ENCODE peak calls at places on chromosomes 11 and 22, in six cellular contexts. V, N, E, Y, B and G are unnamed samples.

GRCh38 chr11:116689413-116690127 is 83.2 kb downstream of the BUD13 start:
- DNase-seq in V (no peak), N (no peak), E (no peak), Y (no peak), B (no peak), G (no peak)

GRCh38 chr11:76266269-76266668 is 60.0 kb upstream of the WNT11 start:
- DNase-seq in V (no peak), N (peak), E (no peak), Y (no peak), B (no peak), G (peak)

GRCh38 chr22:26671317-26672059 is 14.1 kb downstream of the MIAT start:
- DNase-seq in V (no peak), N (no peak), E (no peak), Y (no peak), B (peak), G (no peak)

GRCh38 chr11:130369141-130369691 is 54.5 kb upstream of the ZBTB44 start:
- DNase-seq in V (no peak), N (no peak), E (no peak), Y (no peak), B (no peak), G (no peak)

GRCh38 chr11:117618956-117619355 is 178.1 kb downstream of the DSCAML1 start:
- DNase-seq in V (no peak), N (no peak), E (no peak), Y (no peak), B (no peak), G (no peak)

GRCh38 chr11:61150656-61151544 is 10.3 kb downstream of the VPS37C start:
- DNase-seq in V (no peak), N (no peak), E (no peak), Y (no peak), B (no peak), G (no peak)

GRCh38 chr11:111379500-111380136 is 543 bp upstream of the POU2AF1 start:
- DNase-seq in V (no peak), N (no peak), E (no peak), Y (no peak), B (no peak), G (no peak)

GRCh38 chr22:37923927-37924326 is 17.8 kb downstream of the MICALL1 start:
- DNase-seq in V (no peak), N (no peak), E (no peak), Y (no peak), B (no peak), G (no peak)

GRCh38 chr11:34266090-34266912 is 91.5 kb downstream of the ABTB2 start:
- DNase-seq in V (no peak), N (no peak), E (no peak), Y (no peak), B (no peak), G (peak)

DNA sequence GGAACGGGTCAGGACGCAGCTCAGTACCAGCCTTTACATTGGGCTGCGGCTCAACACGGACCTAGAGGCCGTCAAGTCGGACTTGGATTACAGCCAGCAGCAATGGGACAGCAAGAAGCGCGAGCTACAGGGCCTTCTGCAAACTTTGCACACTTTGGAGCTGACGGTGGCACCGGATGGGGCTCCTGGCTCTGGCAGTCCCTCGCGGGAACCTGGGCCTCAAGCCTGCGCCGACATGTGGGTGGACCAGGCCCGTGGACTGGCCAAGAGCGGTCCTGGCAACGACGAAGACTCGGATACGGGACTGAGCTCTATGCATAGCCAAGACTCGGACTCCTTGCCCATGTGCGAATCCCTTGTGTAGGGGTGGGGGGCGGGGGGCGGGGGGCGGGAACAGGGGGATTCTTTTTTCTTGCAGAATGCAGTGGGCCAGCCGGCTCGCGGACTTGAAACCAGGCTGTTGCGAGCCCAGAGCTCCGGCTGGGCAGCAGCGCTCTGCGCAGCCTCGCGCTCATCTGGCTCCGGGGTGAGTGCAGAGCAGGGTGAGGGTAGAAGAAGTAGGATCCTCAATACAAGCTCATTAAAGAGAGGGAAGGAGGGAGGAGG is 1.7 kb downstream of the RASSF10 start:
- DNase-seq in V (peak), N (no peak), E (no peak), Y (no peak), B (no peak), G (no peak)
- TF ChIP-seq MYC in V (no peak), N (no peak), E (no peak), Y (no peak), B (no peak), G (no peak)

DNA sequence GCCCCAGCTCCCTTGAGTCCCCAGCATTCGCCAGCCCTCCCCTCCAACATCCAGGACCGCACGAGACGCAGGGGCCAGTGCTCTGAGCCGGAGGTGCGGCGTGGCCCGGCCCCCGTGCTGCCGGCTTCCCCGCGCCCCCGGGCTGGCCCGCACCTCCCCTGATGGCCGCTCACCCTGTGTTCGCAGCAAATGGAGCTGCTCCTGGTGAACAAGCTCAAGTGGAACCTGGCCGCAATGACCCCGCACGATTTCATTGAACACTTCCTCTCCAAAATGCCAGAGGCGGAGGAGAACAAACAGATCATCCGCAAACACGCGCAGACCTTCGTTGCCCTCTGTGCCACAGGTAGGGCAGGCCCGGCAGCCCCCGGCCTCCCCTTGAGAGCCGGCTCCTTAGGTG is 2.7 kb downstream of the CCND1 start:
- DNase-seq in V (no peak), N (no peak), E (no peak), Y (no peak), B (no peak), G (no peak)
- TF ChIP-seq CTCF in V (no peak), N (peak), E (no peak), Y (no peak), B (no peak), G (no peak)

GRCh38 chr11:103532133-103532788 is 423.0 kb downstream of the DYNC2H1 start:
- DNase-seq in V (peak), N (peak), E (no peak), Y (no peak), B (no peak), G (no peak)
- TF ChIP-seq MYC in V (no peak), N (no peak), E (no peak), Y (no peak), B (no peak), G (no peak)

GRCh38 chr11:125141686-125142535 is 22.6 kb upstream of the PKNOX2 start:
- DNase-seq in V (peak), N (no peak), E (no peak), Y (peak), B (no peak), G (peak)
- TF ChIP-seq CTCF in V (peak), N (peak), E (peak), Y (peak), B (peak), G (peak)

GRCh38 chr22:36386351-36386899 is 1.3 kb downstream of the MYH9 start:
- DNase-seq in V (peak), N (peak), E (no peak), Y (no peak), B (peak), G (peak)

GRCh38 chr22:36385491-36386350 is 2.0 kb downstream of the MYH9 start:
- DNase-seq in V (peak), N (peak), E (peak), Y (no peak), B (no peak), G (peak)

GRCh38 chr22:36383110-36383581 is 4.6 kb downstream of the MYH9 start:
- DNase-seq in V (peak), N (no peak), E (no peak), Y (peak), B (peak), G (peak)

GRCh38 chr22:36386900-36387663 is 685 bp downstream of the MYH9 start:
- DNase-seq in V (peak), N (no peak), E (no peak), Y (peak), B (no peak), G (peak)

DNA sequence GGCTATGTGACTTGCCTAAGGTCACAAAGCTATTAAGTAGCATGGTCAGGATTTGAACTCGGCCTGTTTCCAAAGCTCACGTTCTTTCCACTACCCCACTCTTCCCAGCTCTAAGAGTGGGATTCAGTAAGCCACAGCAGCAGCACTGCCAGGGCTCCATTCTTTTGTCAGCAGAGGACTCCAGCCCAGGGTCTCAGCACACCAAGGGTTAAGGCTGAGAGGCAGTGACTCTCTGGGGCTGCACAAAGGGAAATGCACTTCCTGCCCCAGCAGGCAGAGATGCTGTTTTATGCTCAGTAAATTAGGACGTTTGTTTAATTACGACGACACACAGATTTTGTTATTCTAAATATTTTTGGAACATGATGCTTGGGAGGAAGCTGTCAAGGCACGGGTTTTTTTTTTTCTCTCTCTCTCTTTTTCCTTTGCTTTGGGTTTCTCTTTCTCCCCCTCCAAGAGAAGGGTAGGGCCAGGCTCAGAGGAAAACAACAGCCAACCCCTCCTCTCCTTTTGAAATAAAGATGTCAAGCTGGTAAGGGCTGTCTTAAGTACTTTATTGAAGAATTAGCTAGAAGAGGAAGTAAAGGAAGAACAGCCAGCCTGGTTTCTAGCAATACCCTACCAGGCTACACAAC is 2.9 kb downstream of the MYH9 start:
- DNase-seq in V (peak), N (no peak), E (no peak), Y (no peak), B (no peak), G (peak)
- TF ChIP-seq MYC in V (no peak), N (no peak), E (no peak), Y (no peak), B (no peak), G (no peak)